ENCODE peak calls at places on chromosomes 3 and 15, in six cellular contexts. R, F, P, D, Z and J are unnamed samples.

GRCh38 chr15:40706121-40706520 is 11.1 kb downstream of the RAD51 start:
- DNase-seq in F (no peak), D (peak; percentile 37), Z (no peak), R (no peak), P (no peak), J (no peak)

GRCh38 chr3:21484323-21485154 is 266.5 kb downstream of the ZNF385D start:
- DNase-seq in P (no peak), F (peak; percentile 1), D (peak; percentile 61), Z (no peak), R (peak; percentile 48), J (no peak)

GRCh38 chr3:192022412-192022811 is 561.4 kb downstream of the PYDC2 start:
- DNase-seq in Z (no peak), P (no peak), F (no peak), R (no peak), D (no peak), J (no peak)

GRCh38 chr3:146543461-146544012 is 870 bp downstream of the PLSCR1 start:
- DNase-seq in F (peak; percentile 7), Z (no peak), R (no peak), D (peak; percentile 72), P (no peak), J (peak; percentile 3)

GRCh38 chr3:45968149-45968548 is 24.9 kb downstream of the CXCR6 start:
- DNase-seq in D (no peak), Z (no peak), P (no peak), R (no peak), F (no peak), J (no peak)

GRCh38 chr15:57333487-57333886 is 42.8 kb upstream of the CGNL1 start:
- DNase-seq in Z (no peak), R (no peak), P (no peak), D (no peak), F (no peak), J (no peak)

GRCh38 chr15:81908111-81908510 is 137.7 kb downstream of the MEX3B start:
- DNase-seq in R (no peak), Z (no peak), D (no peak), F (no peak), P (no peak), J (no peak)

GRCh38 chr3:127170794-127171193 is 22.1 kb upstream of the PRR23E start:
- DNase-seq in F (no peak), D (no peak), Z (peak; percentile 55), P (no peak), R (no peak), J (peak; percentile 92)